ENCODE peak calls at places on chromosome 1, in ten cellular contexts. U is stimulated activated CD8-positive, alpha-beta memory T cell treated with anti-CD3 and anti-CD28 coated beads, Interleukin-2, amount 100 ng/mL, for 48 hours; M is fibroblast of lung; E is NCI-H1930; F is CD4-positive, alpha-beta T cell; G is GM20000; J is memory B cell; Q is tibial nerve; T is WTC11; N is SK-N-SH. W is an unnamed sample.

GRCh38 chr1:70361727-70362413 is 7.3 kb upstream of the ANKRD13C start:
- DNase-seq in U (no peak), M (peak), E (no peak), F (no peak), G (no peak), J (no peak), Q (no peak), T (no peak), N (no peak), W (no peak)

GRCh38 chr1:66266350-66266749 is 267.6 kb upstream of the SGIP1 start:
- DNase-seq in U (no peak), M (no peak), E (no peak), F (no peak), G (no peak), J (no peak), Q (no peak), T (no peak), N (no peak), W (no peak)

GRCh38 chr1:208043690-208044089 is 132.8 kb upstream of the CD34 start:
- DNase-seq in U (no peak), M (no peak), E (no peak), F (no peak), G (no peak), J (no peak), Q (no peak), T (no peak), N (no peak), W (no peak)

GRCh38 chr1:22414244-22414751 is 37.4 kb upstream of the ZBTB40 start:
- DNase-seq in U (no peak), M (peak), E (peak), F (no peak), G (no peak), J (no peak), Q (no peak), T (no peak), N (no peak), W (no peak)

GRCh38 chr1:219660666-219661463 is 48.0 kb upstream of the ZC3H11B start:
- DNase-seq in U (peak), M (peak), E (peak), F (no peak), G (peak), J (no peak), Q (peak), T (peak), N (no peak), W (peak)

GRCh38 chr1:47797555-47797954 is 199.6 kb downstream of the TRABD2B start:
- DNase-seq in U (no peak), M (no peak), E (no peak), F (no peak), G (no peak), J (no peak), Q (no peak), T (no peak), N (no peak), W (no peak)

GRCh38 chr1:160618763-160619274 is 28.0 kb downstream of the SLAMF1 start:
- DNase-seq in U (no peak), M (no peak), E (no peak), F (no peak), G (peak), J (no peak), Q (no peak), T (no peak), N (peak), W (peak)

GRCh38 chr1:59271861-59272260 is 25.0 kb upstream of the FGGY start:
- DNase-seq in U (no peak), M (no peak), E (no peak), F (no peak), G (no peak), J (no peak), Q (no peak), T (no peak), N (no peak), W (no peak)

GRCh38 chr1:10640079-10640578 is 156.3 kb downstream of the CASZ1 start:
- DNase-seq in U (no peak), M (no peak), E (no peak), F (no peak), G (no peak), J (no peak), Q (no peak), T (peak), N (peak), W (no peak)